ENCODE peak calls at places on chromosomes 1 and 21, in four cellular contexts. Y is mesenchymal stem cell, P is right atrium auricular region, N is A673. K is an unnamed sample. For H3K9me3, the result is how much of the 10 kb centered on the place peaks cover.

GRCh38 chr1:185229981-185230380 is 73.0 kb downstream of the SWT1 start:
- DNase-seq in Y (no peak), P (no peak), N (peak), K (no peak)

GRCh38 chr1:6782151-6782550 is 3.1 kb upstream of the CAMTA1 start:
- DNase-seq in Y (no peak), P (no peak), N (no peak), K (no peak)

GRCh38 chr1:167165948-167166702 is 54.6 kb upstream of the POU2F1 start:
- DNase-seq in Y (peak), P (no peak), N (peak), K (no peak)

GRCh38 chr1:214209260-214209808 is 71.6 kb upstream of the SMYD2 start:
- DNase-seq in Y (no peak), P (no peak), N (no peak), K (no peak)

GRCh38 chr1:227891955-227892871 is 55.5 kb downstream of the WNT9A start:
- DNase-seq in Y (no peak), P (peak), N (no peak), K (no peak)

GRCh38 chr21:30216041-30216723 is at the start of gene CLDN8:
- DNase-seq in Y (no peak), P (no peak), N (no peak), K (no peak)

GRCh38 chr1:84687703-84688460 is 2.4 kb downstream of the SSX2IP start:
- DNase-seq in Y (no peak), P (no peak), N (no peak), K (no peak)

GRCh38 chr1:21100496-21100895 is 76.2 kb downstream of the EIF4G3 start:
- DNase-seq in Y (peak), P (no peak), N (peak), K (no peak)

GRCh38 chr1:28244549-28245251 is 8.8 kb downstream of the ATP5IF1 start:
- DNase-seq in Y (no peak), P (no peak), N (no peak), K (no peak)
- H3K27ac ChIP-seq in Y (no peak), P (peak), N (no peak), K (no peak)

GRCh38 chr1:54501849-54502248 is 46.2 kb upstream of the ACOT11 start:
- DNase-seq in Y (no peak), P (no peak), N (no peak), K (no peak)

GRCh38 chr1:54500030-54500389 is 48.0 kb upstream of the ACOT11 start:
- DNase-seq in Y (no peak), P (no peak), N (no peak), K (no peak)

GRCh38 chr1:54498383-54499096 is 49.5 kb upstream of the ACOT11 start:
- DNase-seq in Y (peak), P (no peak), N (peak), K (no peak)

GRCh38 chr1:54497338-54497737 is 50.7 kb upstream of the ACOT11 start:
- DNase-seq in Y (no peak), P (no peak), N (no peak), K (no peak)

GRCh38 chr1:54499097-54500029 is 48.7 kb upstream of the ACOT11 start:
- DNase-seq in Y (peak), P (no peak), N (peak), K (no peak)
- H3K9me3 ChIP-seq in Y (under half), P (under half), N (under half), K (under half)

GRCh38 chr1:91123319-91123718 is 101.5 kb upstream of the ZNF644 start:
- DNase-seq in Y (no peak), P (no peak), N (no peak), K (no peak)

GRCh38 chr1:91123773-91124172 is 101.9 kb upstream of the ZNF644 start:
- DNase-seq in Y (no peak), P (no peak), N (no peak), K (no peak)

GRCh38 chr1:91124290-91124975 is 102.6 kb upstream of the ZNF644 start:
- DNase-seq in Y (no peak), P (no peak), N (no peak), K (no peak)

GRCh38 chr1:91122106-91122717 is 100.4 kb upstream of the ZNF644 start:
- DNase-seq in Y (no peak), P (no peak), N (no peak), K (no peak)

GRCh38 chr1:91124989-91125417 is 103.2 kb upstream of the ZNF644 start:
- DNase-seq in Y (peak), P (no peak), N (peak), K (no peak)
- H3K27ac ChIP-seq in Y (no peak), P (no peak), N (no peak), K (no peak)

DNA sequence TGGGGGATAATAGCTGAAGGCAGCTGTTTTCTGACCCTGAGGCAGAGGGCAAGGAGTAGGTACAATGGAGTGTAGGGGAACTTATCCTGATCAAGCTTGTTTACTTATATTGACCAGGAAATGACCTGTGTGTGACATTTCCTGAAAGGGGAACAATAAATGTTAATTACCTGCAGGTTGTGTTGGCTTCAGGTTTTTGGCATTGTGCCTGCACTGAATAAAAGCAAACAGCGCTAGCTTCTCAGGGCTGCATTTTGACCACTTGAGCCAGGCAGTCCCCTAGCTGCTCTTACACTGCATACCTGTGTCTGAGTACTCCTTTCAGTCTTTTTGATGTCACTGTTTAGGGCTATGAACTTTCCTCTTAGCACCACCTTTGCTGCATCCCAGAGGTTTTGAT is 40.6 kb downstream of the DRAM2 start:
- DNase-seq in Y (no peak), P (no peak), N (no peak), K (no peak)
- H3K9me3 ChIP-seq in Y (under half), P (under half), N (under half), K (under half)

GRCh38 chr21:35211767-35212166 is 162.7 kb upstream of the RUNX1 start:
- DNase-seq in Y (no peak), P (no peak), N (no peak), K (no peak)
- H3K27ac ChIP-seq in Y (no peak), P (no peak), N (no peak), K (no peak)

GRCh38 chr1:1144122-1144842 is 28.4 kb upstream of the C1orf159 start:
- DNase-seq in Y (no peak), P (no peak), N (no peak), K (no peak)
- H3K9me3 ChIP-seq in Y (under half), P (under half), N (under half), K (under half)

DNA sequence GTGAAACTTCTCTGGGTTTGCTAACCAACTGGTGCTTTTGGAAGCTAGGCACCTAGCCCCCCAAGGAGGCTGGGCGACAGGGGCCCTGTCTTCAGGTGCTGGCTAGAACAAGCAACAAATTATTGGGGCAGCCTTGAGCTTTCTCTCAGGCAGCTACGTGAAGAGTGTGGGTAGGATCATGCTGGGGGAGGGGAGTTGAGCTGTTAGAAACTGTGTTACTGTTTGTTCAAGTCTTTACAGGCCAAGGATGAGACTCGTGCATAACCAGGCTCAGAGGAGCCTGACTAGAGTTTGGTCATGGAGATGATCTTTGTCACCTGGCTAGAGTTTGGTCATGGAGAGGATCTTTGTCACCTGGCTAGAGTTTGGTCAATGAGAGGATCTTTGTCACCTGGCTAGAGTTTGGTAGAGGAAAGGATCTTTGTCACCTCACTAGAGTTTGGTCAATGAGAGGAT is 12.6 kb upstream of the SCCPDH start:
- DNase-seq in Y (no peak), P (no peak), N (no peak), K (no peak)
- H3K27ac ChIP-seq in Y (no peak), P (no peak), N (no peak), K (no peak)

GRCh38 chr21:34148826-34149558 is 75.6 kb downstream of the MRPS6 start:
- DNase-seq in Y (no peak), P (no peak), N (no peak), K (no peak)
- H3K9me3 ChIP-seq in Y (under half), P (under half), N (under half), K (under half)

K was measured in AG04450.